ENCODE peak calls at places on chromosomes 7 and 10, in nine cellular contexts. D is T-cell; P is NCI-H1092; O is CD4-positive, alpha-beta T cell; X is neural progenitor cell; S is AG09319; L is left lung; F is foreskin fibroblast; Y is SHP77 treated with DMSO at 0.1 percent for 48 hours. H is an unnamed sample.

GRCh38 chr10:102602272-102603045 is 41.8 kb upstream of the TRIM8 start:
- DNase-seq in D (no peak), P (no peak), O (no peak), X (no peak), S (no peak), L (no peak), F (no peak), Y (no peak), H (no peak)

GRCh38 chr7:151133986-151134742 is 33.3 kb downstream of the GBX1 start:
- DNase-seq in D (no peak), P (no peak), O (no peak), X (no peak), S (no peak), L (peak), F (no peak), Y (no peak), H (no peak)

GRCh38 chr7:148975896-148976295 is 52.4 kb downstream of the PDIA4 start:
- DNase-seq in D (no peak), P (no peak), O (no peak), X (no peak), S (no peak), L (no peak), F (no peak), Y (no peak), H (no peak)

GRCh38 chr7:47950714-47951113 is 2.4 kb upstream of the PKD1L1 start:
- DNase-seq in D (no peak), P (no peak), O (no peak), X (peak), S (no peak), L (no peak), F (no peak), Y (no peak), H (no peak)

GRCh38 chr10:65843203-65843602 is 1082.6 kb upstream of the LRRTM3 start:
- DNase-seq in D (no peak), P (no peak), O (no peak), X (no peak), S (no peak), L (no peak), F (no peak), Y (no peak), H (no peak)

GRCh38 chr7:106045139-106045538 is 67.0 kb downstream of the SYPL1 start:
- DNase-seq in D (no peak), P (no peak), O (no peak), X (no peak), S (no peak), L (no peak), F (no peak), Y (no peak), H (no peak)

GRCh38 chr10:50874723-50875122 is 10.7 kb downstream of the A1CF start:
- DNase-seq in D (no peak), P (no peak), O (no peak), X (no peak), S (no peak), L (no peak), F (no peak), Y (no peak), H (no peak)

GRCh38 chr7:138214926-138215325 is 138.7 kb downstream of the AKR1D1 start:
- DNase-seq in D (no peak), P (no peak), O (no peak), X (no peak), S (no peak), L (no peak), F (no peak), Y (no peak), H (no peak)

GRCh38 chr10:43026039-43026973 is 50.6 kb upstream of the RET start:
- DNase-seq in D (no peak), P (peak), O (no peak), X (peak), S (no peak), L (peak), F (no peak), Y (peak), H (no peak)

H was measured in GM13976.